ENCODE peak calls at places on chromosomes 2 and 18, in four cellular contexts. S is activated T-cell treated with anti-CD3 and anti-CD28 coated beads for 1 hour, O is cardiac fibroblast, T is left ventricle myocardium superior. E is an unnamed sample.

GRCh38 chr2:72143441-72144356 is 4.0 kb downstream of the CYP26B1 start:
- DNase-seq in O (no peak), S (no peak), T (no peak), E (no peak)

GRCh38 chr2:65782996-65783650 is 350.7 kb upstream of the SPRED2 start:
- DNase-seq in T (no peak), S (no peak), O (no peak), E (no peak)

GRCh38 chr2:29139731-29140130 is 24.5 kb downstream of the CLIP4 start:
- DNase-seq in S (no peak), O (no peak), T (no peak), E (no peak)

GRCh38 chr18:79855147-79855910 is 57.6 kb downstream of the KCNG2 start:
- DNase-seq in T (peak; percentile 18), S (no peak), O (no peak), E (no peak)

GRCh38 chr2:118198268-118198667 is 110.0 kb downstream of the INSIG2 start:
- DNase-seq in O (no peak), T (no peak), S (no peak), E (no peak)

GRCh38 chr2:21258082-21258481 is 134.3 kb downstream of the TDRD15 start:
- DNase-seq in S (no peak), O (no peak), T (no peak), E (no peak)

GRCh38 chr2:208311954-208312353 is 45.9 kb downstream of the PIKFYVE start:
- DNase-seq in S (no peak), T (no peak), O (no peak), E (no peak)

GRCh38 chr2:168490015-168490874 is 34.2 kb downstream of the CERS6 start:
- DNase-seq in S (no peak), O (peak; percentile 63), T (no peak), E (no peak)

GRCh38 chr18:53795061-53795460 is 429.4 kb downstream of the MBD2 start:
- DNase-seq in O (peak; percentile 11), T (no peak), S (no peak), E (no peak)

GRCh38 chr2:65367517-65367916 is 64.9 kb downstream of the SPRED2 start:
- DNase-seq in S (no peak), T (no peak), O (peak; percentile 89), E (no peak)

GRCh38 chr2:102289129-102289528 is 22.2 kb upstream of the IL1RL1 start:
- DNase-seq in S (no peak), O (no peak), T (no peak), E (no peak)

GRCh38 chr2:60550151-60550983 is 3.1 kb downstream of the BCL11A start:
- DNase-seq in O (peak; percentile 86), S (no peak), T (peak; percentile 73), E (peak; percentile 52)

GRCh38 chr2:234133004-234133403 is 82.5 kb downstream of the SPP2 start:
- DNase-seq in T (no peak), O (no peak), S (no peak), E (no peak)

GRCh38 chr18:36158261-36158867 is 28.7 kb downstream of the ELP2 start:
- DNase-seq in O (peak; percentile 59), T (no peak), S (no peak), E (no peak)

GRCh38 chr2:191478754-191479679 is 198.9 kb upstream of the NABP1 start:
- DNase-seq in O (peak; percentile 74), T (peak; percentile 57), S (no peak), E (peak; percentile 36)

GRCh38 chr2:136139601-136140000 is 21.7 kb upstream of the CXCR4 start:
- DNase-seq in S (no peak), T (no peak), O (no peak), E (no peak)

GRCh38 chr2:109460553-109461324 is 153.0 kb downstream of the SEPTIN10 start:
- DNase-seq in S (no peak), T (no peak), O (no peak), E (no peak)

GRCh38 chr18:10081477-10081876 is 167.7 kb downstream of the VAPA start:
- DNase-seq in T (no peak), O (peak; percentile 34), S (no peak), E (no peak)

GRCh38 chr2:130150181-130151144 is 5.6 kb upstream of the CCDC74B start:
- DNase-seq in O (no peak), T (no peak), S (no peak), E (no peak)

GRCh38 chr2:234521536-234521935 is 24.7 kb upstream of the ARL4C start:
- DNase-seq in S (no peak), T (no peak), O (no peak), E (no peak)

GRCh38 chr2:74031203-74031602 is 46.5 kb downstream of the TET3 start:
- DNase-seq in T (no peak), O (no peak), S (no peak), E (no peak)

GRCh38 chr2:221649045-221649444 is 76.9 kb upstream of the EPHA4 start:
- DNase-seq in O (no peak), T (peak; percentile 25), S (no peak), E (peak; percentile 24)

GRCh38 chr2:11502740-11503292 is 31.0 kb upstream of the GREB1 start:
- DNase-seq in T (no peak), O (no peak), S (no peak), E (no peak)

GRCh38 chr2:136175466-136175865 is 57.5 kb upstream of the CXCR4 start:
- DNase-seq in S (no peak), O (no peak), T (no peak), E (no peak)